ENCODE peak calls at places on chromosomes 1 and 21, in six cellular contexts. C is mesenchymal stem cell, L is IMR-90, S is H1, N is trophoblast cell, B is neuronal stem cell. I is an unnamed sample.

GRCh38 chr1:243939167-243939848 is 89.3 kb upstream of the AKT3 start:
- DNase-seq in L (peak; percentile 65), C (no peak), N (no peak), S (no peak), B (no peak), I (no peak)

GRCh38 chr1:89870998-89871397 is 50.2 kb downstream of the LRRC8D start:
- DNase-seq in B (no peak), L (no peak), S (no peak), N (no peak), C (no peak), I (no peak)

GRCh38 chr1:36115931-36116330 is 9.1 kb downstream of the COL8A2 start:
- DNase-seq in S (no peak), C (no peak), L (peak; percentile 28), N (no peak), B (no peak), I (no peak)

GRCh38 chr1:58884706-58885661 is 101.1 kb upstream of the JUN start:
- DNase-seq in B (no peak), N (no peak), C (no peak), S (no peak), L (no peak), I (no peak)

GRCh38 chr1:165408518-165408917 is 36.4 kb downstream of the RXRG start:
- DNase-seq in C (peak; percentile 63), L (peak; percentile 37), N (peak; percentile 79), B (peak; percentile 29), S (no peak), I (peak; percentile 66)

GRCh38 chr1:52037402-52037814 is 3.8 kb upstream of the KTI12 start:
- DNase-seq in C (peak; percentile 85), N (no peak), B (no peak), L (peak; percentile 77), S (no peak), I (no peak)

GRCh38 chr1:206797534-206798383 is 25.5 kb upstream of the IL10 start:
- DNase-seq in S (peak; percentile 25), C (peak; percentile 39), B (peak; percentile 8), L (no peak), N (peak; percentile 38), I (peak; percentile 65)

GRCh38 chr1:40076895-40077312 is 20.1 kb downstream of the PPT1 start:
- DNase-seq in B (no peak), L (peak; percentile 90), C (peak; percentile 82), N (peak; percentile 68), S (no peak), I (no peak)

GRCh38 chr1:5990913-5991783 is 1.1 kb downstream of the NPHP4 start:
- DNase-seq in N (peak; percentile 17), L (peak; percentile 21), S (no peak), B (peak; percentile 45), C (peak; percentile 50), I (no peak)

GRCh38 chr1:185279571-185279970 is 37.5 kb downstream of the IVNS1ABP start:
- DNase-seq in S (no peak), N (no peak), C (no peak), B (no peak), L (peak; percentile 66), I (no peak)

GRCh38 chr1:206068314-206068713 is 15.3 kb downstream of the RHEX start:
- DNase-seq in B (no peak), N (no peak), S (no peak), C (no peak), L (no peak), I (no peak)

GRCh38 chr1:10903421-10903820 is 107.0 kb upstream of the CASZ1 start:
- DNase-seq in S (no peak), B (no peak), C (no peak), L (no peak), N (no peak), I (no peak)

GRCh38 chr1:4315202-4315601 is 339.2 kb upstream of the AJAP1 start:
- DNase-seq in S (no peak), L (no peak), N (no peak), B (no peak), C (no peak), I (no peak)

GRCh38 chr1:89279011-89279466 is 6.4 kb upstream of the GBP5 start:
- DNase-seq in B (no peak), S (no peak), L (no peak), N (no peak), C (no peak), I (no peak)

GRCh38 chr1:215710340-215710971 is 143.4 kb downstream of the KCTD3 start:
- DNase-seq in L (peak; percentile 69), S (peak; percentile 13), C (peak; percentile 56), N (peak; percentile 68), B (peak; percentile 57), I (peak; percentile 59)

GRCh38 chr21:42850866-42851391 is 28.4 kb downstream of the WDR4 start:
- DNase-seq in C (peak; percentile 22), L (no peak), B (no peak), S (peak; percentile 44), N (peak; percentile 45), I (peak; percentile 82)

GRCh38 chr1:169475806-169476205 is 9.9 kb downstream of the SLC19A2 start:
- DNase-seq in B (peak; percentile 38), N (no peak), L (no peak), C (no peak), S (no peak), I (no peak)

DNA sequence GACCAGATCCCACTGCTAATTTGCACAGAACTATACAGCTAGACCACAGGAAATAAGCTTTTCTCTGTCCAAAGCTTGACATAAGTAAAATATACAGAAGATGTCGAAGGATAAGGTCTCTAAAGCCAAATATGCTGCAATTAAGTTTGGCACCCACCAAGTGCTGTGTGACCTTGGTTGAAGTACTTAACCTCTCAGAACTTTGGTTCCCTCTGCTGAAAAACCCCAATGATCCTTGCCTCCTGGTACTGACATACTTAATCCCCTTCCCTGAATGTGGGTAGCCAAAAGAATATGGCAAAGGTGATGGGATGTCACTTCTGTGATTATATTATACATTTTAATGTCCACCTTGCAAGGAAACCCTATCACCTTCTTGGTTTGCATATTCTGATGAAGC is 290.5 kb downstream of the VAV3 start:
- DNase-seq in L (no peak), C (no peak), S (no peak), N (no peak), B (no peak), I (no peak)
- H3K14ac ChIP-seq in L (no peak overlapping the region), C (no peak overlapping the region), S (no peak overlapping the region), N (no peak overlapping the region), B (no peak overlapping the region), I (no peak overlapping the region)

DNA sequence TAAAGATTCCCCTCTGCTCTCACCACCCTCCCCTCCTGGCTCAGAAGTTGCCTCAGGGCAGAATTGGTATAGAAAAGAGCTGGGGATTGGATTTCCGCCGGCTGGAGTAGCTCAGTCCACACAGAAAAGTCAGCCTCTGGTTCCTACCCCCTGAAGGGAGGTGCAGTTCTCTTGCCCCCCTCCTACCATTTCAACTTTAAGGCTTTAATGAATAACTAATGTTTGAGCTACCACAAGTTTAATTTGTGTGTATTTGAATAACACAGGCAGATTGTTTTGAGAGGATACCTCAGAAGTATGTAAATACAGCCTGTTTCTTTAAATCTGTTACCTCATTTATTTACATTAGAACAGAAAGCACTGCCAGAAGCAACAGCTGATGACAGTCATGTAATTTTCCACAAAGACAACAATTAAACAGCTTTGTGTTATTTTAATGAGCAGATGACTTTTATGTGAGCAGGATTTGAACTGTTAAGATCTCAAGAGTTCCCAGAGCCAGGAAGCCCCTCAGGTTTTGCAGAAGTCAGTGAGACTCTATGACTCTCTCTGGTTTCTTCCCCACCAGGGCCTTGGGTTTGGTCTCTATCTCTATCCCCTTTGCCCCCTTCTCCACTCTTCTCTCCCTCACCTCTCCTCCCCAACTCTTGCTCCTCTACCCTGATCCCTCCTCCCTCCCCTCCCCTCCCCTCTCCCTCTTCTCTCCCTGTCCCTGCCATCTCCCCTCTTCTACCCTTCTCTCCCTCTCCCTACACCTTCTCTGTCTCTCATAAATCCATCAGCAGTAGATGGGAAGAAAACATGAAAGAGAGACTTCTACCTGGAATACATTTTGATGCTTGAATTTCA is 26.3 kb downstream of the DUSP10 start:
- DNase-seq in S (peak; percentile 87), N (no peak), B (no peak), C (peak; percentile 88), L (peak; percentile 77), I (peak; percentile 92)
- H3K18ac ChIP-seq in S (no peak overlapping the region), N (peak overlapping the region; percentile 81), B (no peak overlapping the region), C (peak overlapping the region; percentile 93), L (peak overlapping the region; percentile 93), I (no peak overlapping the region)

GRCh38 chr1:91553196-91553595 is 52.5 kb downstream of the CDC7 start:
- DNase-seq in L (peak; percentile 80), C (peak; percentile 71), S (no peak), N (peak; percentile 58), B (no peak), I (no peak)
- H4K91ac ChIP-seq in L (peak overlapping the region; percentile 17), C (peak overlapping the region; percentile 83), S (no peak overlapping the region), N (no peak overlapping the region), B (no peak overlapping the region), I (no peak overlapping the region)

GRCh38 chr1:15785683-15786082 is 21.8 kb downstream of the UQCRHL start:
- DNase-seq in N (no peak), S (no peak), L (no peak), B (no peak), C (no peak), I (no peak)
- H3K14ac ChIP-seq in N (no peak overlapping the region), S (no peak overlapping the region), L (no peak overlapping the region), B (no peak overlapping the region), C (no peak overlapping the region), I (no peak overlapping the region)